ENCODE peak calls at places on chromosome 3, in four cellular contexts. X, Z, J and U are unnamed samples.

GRCh38 chr3:9955067-9955502 is 2.9 kb upstream of the PRRT3 start:
- DNase-seq in J (no peak), X (no peak), Z (peak), U (peak)

GRCh38 chr3:42052132-42052866 is 38.9 kb upstream of the TRAK1 start:
- DNase-seq in X (no peak), Z (no peak), J (no peak), U (no peak)

GRCh38 chr3:152105446-152105845 is 163.3 kb upstream of the MBNL1 start:
- DNase-seq in J (no peak), X (peak), Z (peak), U (peak)

GRCh38 chr3:2810723-2811122 is 299.5 kb downstream of the IL5RA start:
- DNase-seq in Z (no peak), J (no peak), X (no peak), U (no peak)

GRCh38 chr3:12345141-12345561 is 56.3 kb downstream of the PPARG start:
- DNase-seq in X (peak), J (no peak), Z (no peak), U (no peak)

GRCh38 chr3:29385056-29385455 is 104.2 kb downstream of the RBMS3 start:
- DNase-seq in J (no peak), X (no peak), Z (no peak), U (no peak)

GRCh38 chr3:65583203-65583602 is 455.5 kb downstream of the MAGI1 start:
- DNase-seq in J (no peak), X (no peak), Z (no peak), U (no peak)

GRCh38 chr3:59559721-59560514 is 510.1 kb upstream of the CFAP20DC start:
- DNase-seq in J (no peak), X (peak), Z (no peak), U (no peak)

GRCh38 chr3:46900007-46900292 is 22.4 kb downstream of the PTH1R start:
- DNase-seq in X (no peak), J (no peak), Z (no peak), U (no peak)

GRCh38 chr3:99891610-99892285 is 74.1 kb downstream of the CMSS1 start:
- DNase-seq in J (no peak), Z (no peak), X (no peak), U (no peak)

GRCh38 chr3:14472471-14473351 is 67.4 kb downstream of the GRIP2 start:
- DNase-seq in X (peak), Z (peak), J (no peak), U (no peak)

GRCh38 chr3:102069211-102069662 is 219.9 kb downstream of the NFKBIZ start:
- DNase-seq in X (no peak), Z (no peak), J (no peak), U (no peak)

GRCh38 chr3:123632161-123632655 is 47.4 kb upstream of the HACD2 start:
- DNase-seq in Z (no peak), J (no peak), X (no peak), U (no peak)

GRCh38 chr3:138560501-138560900 is 33.6 kb downstream of the CEP70 start:
- DNase-seq in J (no peak), X (no peak), Z (no peak), U (no peak)

GRCh38 chr3:183475019-183475418 is 46.6 kb upstream of the MCF2L2 start:
- DNase-seq in X (no peak), Z (no peak), J (no peak), U (no peak)

GRCh38 chr3:105334138-105334882 is 32.4 kb upstream of the ALCAM start:
- DNase-seq in Z (no peak), X (no peak), J (no peak), U (no peak)

GRCh38 chr3:58010562-58010961 is 2.3 kb downstream of the FLNB start:
- DNase-seq in X (no peak), Z (no peak), J (no peak), U (no peak)

GRCh38 chr3:148943531-148944200 is 47.7 kb upstream of the GYG1 start:
- DNase-seq in Z (peak), J (peak), X (peak), U (peak)

GRCh38 chr3:13504161-13504831 is 24.2 kb downstream of the HDAC11 start:
- DNase-seq in Z (no peak), X (no peak), J (no peak), U (no peak)

GRCh38 chr3:79380581-79380980 is 387.2 kb downstream of the ROBO1 start:
- DNase-seq in J (no peak), X (no peak), Z (no peak), U (no peak)

GRCh38 chr3:69200384-69201068 is 78.1 kb upstream of the LMOD3 start:
- DNase-seq in J (no peak), X (no peak), Z (peak), U (peak)

GRCh38 chr3:51622868-51623267 is 48.2 kb upstream of the TEX264 start:
- DNase-seq in Z (no peak), X (no peak), J (no peak), U (no peak)

GRCh38 chr3:8324727-8325126 is 176.9 kb upstream of the LMCD1 start:
- DNase-seq in X (peak), J (no peak), Z (peak), U (no peak)

GRCh38 chr3:100615684-100616083 is 6.3 kb downstream of the ADGRG7 start:
- DNase-seq in J (no peak), Z (no peak), X (no peak), U (no peak)

GRCh38 chr3:36874351-36874874 is 70.4 kb downstream of the TRANK1 start:
- DNase-seq in J (no peak), X (no peak), Z (no peak), U (no peak)

GRCh38 chr3:101803152-101803782 is 24.3 kb downstream of the NXPE3 start:
- DNase-seq in Z (peak), X (peak), J (no peak), U (peak)

GRCh38 chr3:64441861-64442260 is 216.6 kb upstream of the PRICKLE2 start:
- DNase-seq in Z (no peak), J (no peak), X (no peak), U (no peak)

GRCh38 chr3:119245778-119246177 is 5.1 kb upstream of the B4GALT4 start:
- DNase-seq in Z (no peak), J (no peak), X (no peak), U (peak)

GRCh38 chr3:37243811-37244748 is 69.7 kb upstream of the LRRFIP2 start:
- DNase-seq in X (peak), Z (peak), J (no peak), U (peak)

DNA sequence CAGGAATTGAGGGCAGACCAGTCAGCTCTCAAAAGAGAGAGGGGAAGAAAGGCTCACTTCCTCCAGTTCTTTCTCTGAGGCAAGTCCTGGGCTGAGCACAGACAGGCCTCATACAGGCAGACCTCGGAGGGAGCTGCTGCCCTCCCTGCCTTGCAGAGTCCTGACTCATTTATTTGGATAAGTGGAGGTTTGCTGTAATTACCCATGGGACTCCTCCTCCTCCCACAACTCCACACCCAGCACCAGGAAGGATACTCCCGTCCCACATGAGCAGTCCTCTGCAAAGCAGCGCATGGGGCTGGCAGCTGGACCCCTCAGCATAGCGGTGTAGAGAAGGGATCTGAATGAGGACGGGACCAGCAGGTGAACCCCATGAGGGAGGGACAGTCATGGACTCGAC is 13.4 kb upstream of the SCN10A start:
- DNase-seq in Z (peak), J (no peak), X (no peak), U (peak)
- TF ChIP-seq POLR2AphosphoS2 in Z (no peak), J (no peak), X (no peak), U (no peak)

GRCh38 chr3:133897547-133897946 is 1.9 kb upstream of the RAB6B start:
- DNase-seq in X (no peak), Z (no peak), J (no peak), U (no peak)

GRCh38 chr3:133894334-133895207 is 1.1 kb downstream of the RAB6B start:
- DNase-seq in J (no peak), X (no peak), Z (no peak), U (peak)

GRCh38 chr3:133893683-133894333 is 1.9 kb downstream of the RAB6B start:
- DNase-seq in Z (no peak), J (no peak), X (no peak), U (peak)

GRCh38 chr3:133895208-133896001 is at the start of gene RAB6B:
- DNase-seq in J (no peak), X (no peak), Z (no peak), U (peak)

DNA sequence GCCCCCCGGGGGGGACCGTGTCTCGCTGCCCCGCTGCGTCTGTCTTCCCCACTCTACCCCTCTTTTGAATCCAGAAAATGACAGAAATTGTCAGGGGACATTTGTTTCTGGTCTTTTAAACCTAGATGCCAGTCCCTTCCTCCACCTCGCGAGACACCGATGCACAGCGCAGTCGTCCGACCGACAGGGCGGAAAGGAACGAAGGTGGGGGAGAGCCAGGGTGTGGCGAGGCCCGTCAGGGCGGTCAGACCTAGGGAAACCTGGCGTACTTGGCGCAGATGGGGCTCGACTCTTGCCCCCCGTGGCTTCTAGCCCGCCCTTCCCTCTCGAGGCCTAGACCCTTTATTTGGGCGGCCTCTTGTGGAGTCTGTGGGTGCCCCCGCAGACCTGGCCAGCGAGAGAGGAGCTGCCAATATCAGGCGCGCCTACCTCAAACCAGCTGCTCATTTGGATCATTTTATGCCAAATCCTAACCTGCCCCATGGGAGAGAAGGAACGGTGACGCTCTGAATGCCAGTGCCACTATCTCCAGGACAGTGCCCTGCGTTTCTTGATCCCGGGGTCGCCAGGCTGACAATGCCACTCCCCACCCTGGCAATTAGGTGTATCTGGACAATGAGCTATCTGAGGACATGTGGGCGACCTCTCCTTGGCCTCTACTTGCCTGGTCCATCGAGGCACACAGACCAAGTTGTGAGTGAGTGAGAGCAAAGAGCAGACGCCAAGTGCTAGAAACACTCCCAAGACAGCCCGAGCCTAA is 500 bp upstream of the RAB6B start:
- DNase-seq in Z (no peak), X (no peak), J (no peak), U (no peak)
- TF ChIP-seq POLR2AphosphoS2 in Z (no peak), X (no peak), J (no peak), U (no peak)

GRCh38 chr3:113514265-113514769 is 639 bp downstream of the SPICE1 start:
- DNase-seq in Z (peak), J (no peak), X (no peak), U (peak)

GRCh38 chr3:113521981-113522380 is 7.0 kb upstream of the SPICE1 start:
- DNase-seq in J (no peak), X (no peak), Z (no peak), U (no peak)

GRCh38 chr3:113516115-113516505 is 1.2 kb upstream of the SPICE1 start:
- DNase-seq in J (no peak), X (peak), Z (peak), U (peak)
- TF ChIP-seq POLR2AphosphoS2 in J (no peak), X (no peak), Z (no peak), U (no peak)

DNA sequence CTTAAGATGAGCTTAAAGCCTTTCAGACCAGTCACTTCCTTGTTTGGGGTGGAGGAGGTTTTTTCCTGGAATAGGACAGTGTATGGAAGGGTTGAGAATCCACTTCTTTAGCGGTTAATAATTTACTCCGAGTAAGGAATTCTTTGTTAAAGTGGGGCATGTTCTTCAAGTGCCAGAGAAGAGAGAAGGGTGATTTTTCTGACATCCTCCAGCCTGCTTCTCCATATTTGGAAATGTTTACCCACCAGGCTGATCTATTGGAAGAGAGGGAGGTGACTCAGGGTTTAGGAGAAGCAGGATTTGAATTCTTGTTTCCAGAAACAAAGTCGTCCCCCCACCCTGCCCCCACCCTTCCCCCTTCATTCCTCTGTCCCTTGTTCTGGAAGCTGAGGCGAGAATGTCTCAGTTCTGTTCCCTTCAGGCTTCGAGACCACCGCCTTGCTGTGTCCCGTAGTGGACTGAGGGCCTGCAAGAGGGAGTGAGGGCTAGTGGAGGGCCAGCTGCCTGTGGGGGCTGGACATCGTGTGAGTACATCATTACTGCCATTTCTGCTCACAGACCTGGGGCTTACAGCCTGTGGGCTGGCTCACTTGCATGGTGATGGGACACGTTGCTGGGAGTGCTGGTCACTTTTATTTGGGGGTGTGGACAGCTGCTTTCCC is 58.5 kb downstream of the LPP start:
- DNase-seq in Z (peak), J (no peak), X (peak), U (no peak)
- TF ChIP-seq POLR2AphosphoS2 in Z (no peak), J (no peak), X (no peak), U (no peak)